ENCODE peak calls at places on chromosomes 12 and 14, in eight cellular contexts. One of them, this sample, is unnamed.

GRCh38 chr12:132300789-132301722 is 28.3 kb downstream of the GALNT9 start:
- DNase-seq in NCI-H1694: no peak
- DNase-seq in NCI-H1105: no peak
- DNase-seq in dorsolateral prefrontal cortex: peak
- DNase-seq in stimulated activated CD4-positive, alpha-beta T cell treated with anti-CD3 and anti-CD28 coated beads, Interleukin-1b, Interleukin-23, amount 100 ng/mL, for 1 hour: no peak
- DNase-seq in SK-N-MC: no peak
- DNase-seq in CD4-positive, alpha-beta memory T cell: no peak
- DNase-seq in fibroblast of gingiva: no peak
- DNase-seq in this sample: no peak

GRCh38 chr14:93788557-93789365 is 476 bp upstream of the PRIMA1 start:
- DNase-seq in NCI-H1694: peak
- DNase-seq in NCI-H1105: peak
- DNase-seq in dorsolateral prefrontal cortex: peak
- DNase-seq in stimulated activated CD4-positive, alpha-beta T cell treated with anti-CD3 and anti-CD28 coated beads, Interleukin-1b, Interleukin-23, amount 100 ng/mL, for 1 hour: no peak
- DNase-seq in SK-N-MC: no peak
- DNase-seq in CD4-positive, alpha-beta memory T cell: no peak
- DNase-seq in fibroblast of gingiva: no peak
- DNase-seq in this sample: peak

GRCh38 chr12:49055092-49055491 is 5.5 kb downstream of the KMT2D start:
- DNase-seq in NCI-H1694: no peak
- DNase-seq in NCI-H1105: no peak
- DNase-seq in dorsolateral prefrontal cortex: no peak
- DNase-seq in stimulated activated CD4-positive, alpha-beta T cell treated with anti-CD3 and anti-CD28 coated beads, Interleukin-1b, Interleukin-23, amount 100 ng/mL, for 1 hour: no peak
- DNase-seq in SK-N-MC: no peak
- DNase-seq in CD4-positive, alpha-beta memory T cell: no peak
- DNase-seq in fibroblast of gingiva: no peak
- DNase-seq in this sample: no peak

GRCh38 chr12:5567021-5567744 is 135.3 kb downstream of the NTF3 start:
- DNase-seq in NCI-H1694: no peak
- DNase-seq in NCI-H1105: peak
- DNase-seq in dorsolateral prefrontal cortex: no peak
- DNase-seq in stimulated activated CD4-positive, alpha-beta T cell treated with anti-CD3 and anti-CD28 coated beads, Interleukin-1b, Interleukin-23, amount 100 ng/mL, for 1 hour: no peak
- DNase-seq in SK-N-MC: no peak
- DNase-seq in CD4-positive, alpha-beta memory T cell: no peak
- DNase-seq in fibroblast of gingiva: no peak
- DNase-seq in this sample: no peak

GRCh38 chr12:130815028-130815741 is 23.9 kb downstream of the STX2 start:
- DNase-seq in NCI-H1694: peak
- DNase-seq in NCI-H1105: no peak
- DNase-seq in dorsolateral prefrontal cortex: no peak
- DNase-seq in stimulated activated CD4-positive, alpha-beta T cell treated with anti-CD3 and anti-CD28 coated beads, Interleukin-1b, Interleukin-23, amount 100 ng/mL, for 1 hour: no peak
- DNase-seq in SK-N-MC: no peak
- DNase-seq in CD4-positive, alpha-beta memory T cell: no peak
- DNase-seq in fibroblast of gingiva: no peak
- DNase-seq in this sample: no peak

GRCh38 chr12:26566670-26567069 is 266.3 kb downstream of the ITPR2 start:
- DNase-seq in NCI-H1694: no peak
- DNase-seq in NCI-H1105: no peak
- DNase-seq in dorsolateral prefrontal cortex: no peak
- DNase-seq in stimulated activated CD4-positive, alpha-beta T cell treated with anti-CD3 and anti-CD28 coated beads, Interleukin-1b, Interleukin-23, amount 100 ng/mL, for 1 hour: no peak
- DNase-seq in SK-N-MC: no peak
- DNase-seq in CD4-positive, alpha-beta memory T cell: no peak
- DNase-seq in fibroblast of gingiva: peak
- DNase-seq in this sample: no peak

GRCh38 chr14:32510815-32511214 is 181.7 kb downstream of the AKAP6 start:
- DNase-seq in NCI-H1694: no peak
- DNase-seq in NCI-H1105: no peak
- DNase-seq in dorsolateral prefrontal cortex: no peak
- DNase-seq in stimulated activated CD4-positive, alpha-beta T cell treated with anti-CD3 and anti-CD28 coated beads, Interleukin-1b, Interleukin-23, amount 100 ng/mL, for 1 hour: no peak
- DNase-seq in SK-N-MC: no peak
- DNase-seq in CD4-positive, alpha-beta memory T cell: no peak
- DNase-seq in fibroblast of gingiva: no peak
- DNase-seq in this sample: no peak

GRCh38 chr14:50775357-50775756 is 55.6 kb downstream of the NIN start:
- DNase-seq in NCI-H1694: no peak
- DNase-seq in NCI-H1105: no peak
- DNase-seq in dorsolateral prefrontal cortex: no peak
- DNase-seq in stimulated activated CD4-positive, alpha-beta T cell treated with anti-CD3 and anti-CD28 coated beads, Interleukin-1b, Interleukin-23, amount 100 ng/mL, for 1 hour: no peak
- DNase-seq in SK-N-MC: no peak
- DNase-seq in CD4-positive, alpha-beta memory T cell: no peak
- DNase-seq in fibroblast of gingiva: peak
- DNase-seq in this sample: peak

GRCh38 chr12:14911131-14911530 is 25.5 kb upstream of the MGP start:
- DNase-seq in NCI-H1694: no peak
- DNase-seq in NCI-H1105: no peak
- DNase-seq in dorsolateral prefrontal cortex: no peak
- DNase-seq in stimulated activated CD4-positive, alpha-beta T cell treated with anti-CD3 and anti-CD28 coated beads, Interleukin-1b, Interleukin-23, amount 100 ng/mL, for 1 hour: no peak
- DNase-seq in SK-N-MC: no peak
- DNase-seq in CD4-positive, alpha-beta memory T cell: no peak
- DNase-seq in fibroblast of gingiva: no peak
- DNase-seq in this sample: no peak

GRCh38 chr14:56324831-56325230 is 206.6 kb downstream of the PELI2 start:
- DNase-seq in NCI-H1694: no peak
- DNase-seq in NCI-H1105: no peak
- DNase-seq in dorsolateral prefrontal cortex: no peak
- DNase-seq in stimulated activated CD4-positive, alpha-beta T cell treated with anti-CD3 and anti-CD28 coated beads, Interleukin-1b, Interleukin-23, amount 100 ng/mL, for 1 hour: no peak
- DNase-seq in SK-N-MC: no peak
- DNase-seq in CD4-positive, alpha-beta memory T cell: no peak
- DNase-seq in fibroblast of gingiva: peak
- DNase-seq in this sample: no peak

GRCh38 chr12:27119797-27120196 is 37.4 kb upstream of the C12orf71 start:
- DNase-seq in NCI-H1694: no peak
- DNase-seq in NCI-H1105: no peak
- DNase-seq in dorsolateral prefrontal cortex: no peak
- DNase-seq in stimulated activated CD4-positive, alpha-beta T cell treated with anti-CD3 and anti-CD28 coated beads, Interleukin-1b, Interleukin-23, amount 100 ng/mL, for 1 hour: no peak
- DNase-seq in SK-N-MC: no peak
- DNase-seq in CD4-positive, alpha-beta memory T cell: no peak
- DNase-seq in fibroblast of gingiva: no peak
- DNase-seq in this sample: no peak

GRCh38 chr12:57099062-57099714 is 10.3 kb downstream of the NAB2 start:
- DNase-seq in NCI-H1694: no peak
- DNase-seq in NCI-H1105: no peak
- DNase-seq in dorsolateral prefrontal cortex: no peak
- DNase-seq in stimulated activated CD4-positive, alpha-beta T cell treated with anti-CD3 and anti-CD28 coated beads, Interleukin-1b, Interleukin-23, amount 100 ng/mL, for 1 hour: no peak
- DNase-seq in SK-N-MC: no peak
- DNase-seq in CD4-positive, alpha-beta memory T cell: no peak
- DNase-seq in fibroblast of gingiva: no peak
- DNase-seq in this sample: no peak

GRCh38 chr12:49598527-49598926 is 6.9 kb downstream of the FAM186B start:
- DNase-seq in NCI-H1694: no peak
- DNase-seq in NCI-H1105: no peak
- DNase-seq in dorsolateral prefrontal cortex: no peak
- DNase-seq in stimulated activated CD4-positive, alpha-beta T cell treated with anti-CD3 and anti-CD28 coated beads, Interleukin-1b, Interleukin-23, amount 100 ng/mL, for 1 hour: no peak
- DNase-seq in SK-N-MC: no peak
- DNase-seq in CD4-positive, alpha-beta memory T cell: no peak
- DNase-seq in fibroblast of gingiva: no peak
- DNase-seq in this sample: no peak